ENCODE peak calls at places on chromosomes 7 and 10, in ten cellular contexts. X is CD8-positive, alpha-beta T cell; Q is keratinocyte; O is tibial artery; K is fibroblast of lung; H is SK-N-SH; R is testis; Z is heart right ventricle; V is A549; B is CD8-positive, alpha-beta memory T cell. S is an unnamed sample.

GRCh38 chr10:5089869-5090268 is 4.3 kb upstream of the AKR1C3 start:
- DNase-seq in X (no peak), Q (peak; percentile 77), O (no peak), K (peak; percentile 40), H (no peak), R (no peak), Z (no peak), V (peak; percentile 87), B (no peak), S (no peak)

GRCh38 chr10:11594589-11595394 is 16.7 kb downstream of the USP6NL start:
- DNase-seq in X (no peak), Q (no peak), O (no peak), K (no peak), H (no peak), R (no peak), Z (no peak), V (no peak), B (no peak), S (no peak)

GRCh38 chr10:26790596-26790995 is 70.2 kb downstream of the ABI1 start:
- DNase-seq in X (no peak), Q (no peak), O (no peak), K (no peak), H (no peak), R (no peak), Z (no peak), V (no peak), B (no peak), S (no peak)

GRCh38 chr10:126839094-126839761 is 66.0 kb upstream of the DOCK1 start:
- DNase-seq in X (no peak), Q (no peak), O (no peak), K (no peak), H (no peak), R (peak; percentile 15), Z (no peak), V (no peak), B (no peak), S (no peak)

GRCh38 chr7:117068511-117069155 is 115.3 kb downstream of the ST7 start:
- DNase-seq in X (no peak), Q (no peak), O (no peak), K (no peak), H (peak; percentile 33), R (no peak), Z (no peak), V (no peak), B (no peak), S (no peak)

GRCh38 chr7:27793780-27794179 is 53.8 kb downstream of the TAX1BP1 start:
- DNase-seq in X (no peak), Q (no peak), O (no peak), K (peak; percentile 28), H (no peak), R (no peak), Z (no peak), V (no peak), B (no peak), S (no peak)

GRCh38 chr10:128816726-128817125 is 650.3 kb upstream of the MGMT start:
- DNase-seq in X (no peak), Q (no peak), O (no peak), K (no peak), H (no peak), R (no peak), Z (no peak), V (no peak), B (no peak), S (no peak)

GRCh38 chr7:111014074-111014473 is 76.9 kb upstream of the LRRN3 start:
- DNase-seq in X (no peak), Q (no peak), O (no peak), K (peak; percentile 53), H (no peak), R (no peak), Z (no peak), V (no peak), B (no peak), S (no peak)

GRCh38 chr10:102121739-102122372 is 1.7 kb upstream of the LDB1 start:
- DNase-seq in X (no peak), Q (no peak), O (no peak), K (peak; percentile 58), H (peak; percentile 50), R (peak; percentile 63), Z (peak; percentile 53), V (no peak), B (no peak), S (peak; percentile 85)

GRCh38 chr10:32190890-32191491 is 134.8 kb upstream of the KIF5B start:
- DNase-seq in X (no peak), Q (no peak), O (no peak), K (peak; percentile 57), H (no peak), R (no peak), Z (no peak), V (peak; percentile 42), B (no peak), S (no peak)

GRCh38 chr7:158586499-158587191 is 978 bp downstream of the PTPRN2 start:
- DNase-seq in X (no peak), Q (no peak), O (no peak), K (no peak), H (peak; percentile 76), R (no peak), Z (no peak), V (no peak), B (no peak), S (no peak)

GRCh38 chr7:91636129-91636724 is 244.3 kb downstream of the MTERF1 start:
- DNase-seq in X (no peak), Q (no peak), O (no peak), K (peak; percentile 28), H (no peak), R (peak; percentile 52), Z (peak; percentile 11), V (peak; percentile 46), B (no peak), S (no peak)

GRCh38 chr10:95496246-95496911 is 64.8 kb downstream of the SORBS1 start:
- DNase-seq in X (no peak), Q (no peak), O (no peak), K (no peak), H (no peak), R (no peak), Z (no peak), V (no peak), B (no peak), S (no peak)

GRCh38 chr10:119595134-119595714 is 1.5 kb downstream of the TIAL1 start:
- DNase-seq in X (no peak), Q (no peak), O (no peak), K (peak; percentile 50), H (no peak), R (no peak), Z (no peak), V (peak; percentile 26), B (no peak), S (no peak)

GRCh38 chr10:59700709-59701108 is 8.9 kb downstream of the SLC16A9 start:
- DNase-seq in X (no peak), Q (no peak), O (no peak), K (no peak), H (no peak), R (no peak), Z (no peak), V (no peak), B (no peak), S (no peak)

GRCh38 chr10:11036424-11037011 is 18.8 kb downstream of the CELF2 start:
- DNase-seq in X (no peak), Q (no peak), O (no peak), K (peak; percentile 76), H (peak; percentile 55), R (peak; percentile 74), Z (peak; percentile 43), V (peak; percentile 38), B (no peak), S (no peak)

GRCh38 chr7:103538964-103539709 is 93.1 kb upstream of the SLC26A5 start:
- DNase-seq in X (no peak), Q (no peak), O (no peak), K (no peak), H (no peak), R (no peak), Z (no peak), V (no peak), B (no peak), S (no peak)

GRCh38 chr7:54995631-54996340 is 23.0 kb upstream of the EGFR start:
- DNase-seq in X (no peak), Q (no peak), O (no peak), K (no peak), H (no peak), R (no peak), Z (no peak), V (peak; percentile 85), B (no peak), S (no peak)

DNA sequence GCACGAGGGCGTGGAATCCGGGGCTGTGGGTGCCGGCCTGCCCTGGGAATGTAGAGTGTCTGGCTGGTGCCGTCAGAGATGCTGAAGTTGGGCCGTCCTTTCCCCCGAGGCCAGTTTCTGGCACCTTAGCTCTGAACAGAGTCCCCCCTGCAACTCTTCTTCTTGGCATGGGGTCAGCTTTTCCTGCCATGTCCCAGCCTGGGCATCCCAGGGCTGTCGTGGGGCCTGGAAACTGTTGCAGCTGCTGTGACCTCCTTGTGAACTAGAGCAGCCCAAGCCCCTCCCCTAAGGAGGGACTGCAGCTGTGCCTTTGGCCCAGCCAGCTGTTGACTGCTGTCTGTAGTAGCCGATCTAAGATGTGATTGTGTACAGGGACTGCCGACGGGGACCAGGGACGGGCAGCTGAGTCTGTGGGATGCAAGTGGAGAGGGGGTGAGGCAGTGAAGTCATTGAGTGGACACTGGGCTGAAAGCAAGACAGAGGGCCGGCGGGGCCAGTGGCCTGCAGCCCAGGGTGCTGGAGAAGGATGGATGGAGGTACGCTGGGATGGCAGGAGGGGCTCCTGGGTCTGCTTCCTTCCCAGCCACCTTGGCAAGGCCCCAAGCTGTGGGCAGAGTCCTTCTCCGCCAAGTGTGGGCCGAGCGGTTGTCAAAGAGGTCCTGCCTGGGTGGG is 35.7 kb downstream of the GBX1 start:
- DNase-seq in X (no peak), Q (no peak), O (no peak), K (peak; percentile 28), H (peak; percentile 87), R (no peak), Z (no peak), V (no peak), B (no peak), S (no peak)
- H3K27ac ChIP-seq in X (no peak overlapping the region), Q (no peak overlapping the region), O (no peak overlapping the region), K (no peak overlapping the region), H (no peak overlapping the region), R (no peak overlapping the region), Z (no peak overlapping the region), V (no peak overlapping the region), B (no peak overlapping the region), S (no peak overlapping the region)

GRCh38 chr10:75228278-75228677 is 7.5 kb downstream of the COMTD1 start:
- DNase-seq in X (no peak), Q (no peak), O (peak; percentile 21), K (no peak), H (no peak), R (no peak), Z (no peak), V (no peak), B (no peak), S (peak; percentile 42)
- H3K27ac ChIP-seq in X (no peak overlapping the region), Q (no peak overlapping the region), O (peak overlapping the region; percentile 6), K (no peak overlapping the region), H (peak overlapping the region; percentile 39), R (peak overlapping the region; percentile 92), Z (peak overlapping the region; percentile 90), V (peak overlapping the region; percentile 68), B (no peak overlapping the region), S (peak overlapping the region; percentile 83)

GRCh38 chr7:100676501-100677306 is 3.2 kb downstream of the GNB2 start:
- DNase-seq in X (no peak), Q (no peak), O (no peak), K (no peak), H (no peak), R (no peak), Z (no peak), V (no peak), B (no peak), S (peak; percentile 74)
- H3K27ac ChIP-seq in X (peak overlapping the region; percentile 80), Q (no peak overlapping the region), O (peak overlapping the region; percentile 99), K (no peak overlapping the region), H (peak overlapping the region; percentile 66), R (peak overlapping the region; percentile 98), Z (peak overlapping the region; percentile 97), V (no peak overlapping the region), B (peak overlapping the region; percentile 89), S (peak overlapping the region; percentile 97)

GRCh38 chr7:2979951-2980350 is 63.7 kb downstream of the CARD11 start:
- DNase-seq in X (no peak), Q (no peak), O (no peak), K (no peak), H (no peak), R (no peak), Z (no peak), V (no peak), B (no peak), S (no peak)
- H3K27ac ChIP-seq in X (no peak overlapping the region), Q (no peak overlapping the region), O (no peak overlapping the region), K (no peak overlapping the region), H (no peak overlapping the region), R (no peak overlapping the region), Z (no peak overlapping the region), V (no peak overlapping the region), B (no peak overlapping the region), S (no peak overlapping the region)